ENCODE peak calls at places on chromosomes 1 and 21, in four cellular contexts. L is sigmoid colon; U is activated naive CD4-positive, alpha-beta T cell treated with anti-CD3 and anti-CD28 coated beads, Interleukin-2, amount 50 U/mL, for 16 hours; B is brain pericyte. O is an unnamed sample.
A peak's percentile ranks its signal among the peaks of the same experiment; 100 is the strongest.

GRCh38 chr1:55718758-55719671 is 503.9 kb upstream of the USP24 start:
- DNase-seq in U (no peak), L (peak; percentile 93), B (peak; percentile 91), O (peak; percentile 82)

GRCh38 chr21:36610201-36610600 is 88.7 kb upstream of the SIM2 start:
- DNase-seq in L (no peak), B (peak; percentile 43), U (no peak), O (no peak)

GRCh38 chr1:46983825-46984586 is 39.5 kb upstream of the CYP4X1 start:
- DNase-seq in B (peak; percentile 33), U (no peak), L (no peak), O (no peak)

GRCh38 chr21:46662765-46663500 is 27.5 kb downstream of the PRMT2 start:
- DNase-seq in L (no peak), B (no peak), U (no peak), O (no peak)

GRCh38 chr1:207858806-207859205 is 52.1 kb downstream of the CD34 start:
- DNase-seq in U (no peak), B (no peak), L (no peak), O (no peak)

GRCh38 chr21:38956006-38956405 is 150.3 kb downstream of the ETS2 start:
- DNase-seq in U (no peak), L (no peak), B (no peak), O (no peak)

GRCh38 chr1:24596401-24596880 is 40.6 kb downstream of the NCMAP start:
- DNase-seq in B (no peak), U (no peak), L (no peak), O (no peak)

GRCh38 chr1:3816331-3817137 is 20.2 kb upstream of the LRRC47 start:
- DNase-seq in U (no peak), L (peak; percentile 53), B (no peak), O (no peak)

GRCh38 chr1:91397605-91398004 is 7.0 kb downstream of the HFM1 start:
- DNase-seq in U (no peak), L (no peak), B (no peak), O (no peak)

GRCh38 chr1:61081637-61082335 is 575 bp upstream of the NFIA start:
- DNase-seq in B (no peak), L (peak; percentile 75), U (peak; percentile 69), O (peak; percentile 60)

GRCh38 chr1:209620484-209620879 is 31.7 kb downstream of the LAMB3 start:
- DNase-seq in B (no peak), L (no peak), U (no peak), O (no peak)

GRCh38 chr21:15183712-15184353 is 119.0 kb upstream of the NRIP1 start:
- DNase-seq in U (no peak), B (no peak), L (no peak), O (no peak)

GRCh38 chr1:209030454-209031167 is 552.9 kb upstream of the CAMK1G start:
- DNase-seq in U (no peak), B (no peak), L (no peak), O (no peak)

GRCh38 chr1:202105571-202106339 is 17.0 kb upstream of the GPR37L1 start:
- DNase-seq in U (no peak), L (no peak), B (no peak), O (peak; percentile 43)

GRCh38 chr1:37556712-37557196 is at the start of gene DNALI1:
- DNase-seq in U (peak; percentile 13), B (peak; percentile 71), L (peak; percentile 96), O (peak; percentile 94)

GRCh38 chr1:150233359-150234308 is 2.3 kb downstream of the ANP32E start:
- DNase-seq in B (no peak), U (peak; percentile 60), L (no peak), O (no peak)

GRCh38 chr1:116711061-116711582 is 43.1 kb upstream of the CD2 start:
- DNase-seq in B (no peak), L (no peak), U (peak; percentile 23), O (no peak)

GRCh38 chr1:200090252-200091159 is 63.0 kb downstream of the NR5A2 start:
- DNase-seq in B (no peak), L (no peak), U (no peak), O (no peak)

GRCh38 chr1:209546390-209547080 is 37.0 kb upstream of the CAMK1G start:
- DNase-seq in U (no peak), B (no peak), L (no peak), O (no peak)

GRCh38 chr1:218671573-218671972 is 326.4 kb downstream of the TGFB2 start:
- DNase-seq in U (no peak), B (peak; percentile 92), L (no peak), O (no peak)

GRCh38 chr1:118947790-118948189 is 40.4 kb downstream of the TBX15 start:
- DNase-seq in U (no peak), B (no peak), L (no peak), O (no peak)

GRCh38 chr1:158414651-158415345 is 11.2 kb downstream of the OR10K2 start:
- DNase-seq in U (no peak), L (no peak), B (no peak), O (no peak)

GRCh38 chr1:33337994-33338494 is 17.1 kb upstream of the A3GALT2 start:
- DNase-seq in U (no peak), L (peak; percentile 70), B (no peak), O (no peak)

GRCh38 chr1:37479255-37480124 is 5.1 kb downstream of the ZC3H12A start:
- DNase-seq in U (peak; percentile 93), B (no peak), L (peak; percentile 93), O (peak; percentile 83)

GRCh38 chr1:37945743-37946702 is 830 bp downstream of the INPP5B start:
- DNase-seq in U (no peak), L (peak; percentile 89), B (peak; percentile 67), O (peak; percentile 61)

GRCh38 chr1:84834419-84835064 is 58.5 kb downstream of the LPAR3 start:
- DNase-seq in B (no peak), L (no peak), U (no peak), O (no peak)

GRCh38 chr1:196609114-196609737 is 986 bp upstream of the KCNT2 start:
- DNase-seq in U (no peak), B (peak; percentile 5), L (peak; percentile 63), O (peak; percentile 20)

GRCh38 chr1:36385410-36386261 is at the start of gene STK40:
- DNase-seq in B (peak; percentile 97), U (peak; percentile 98), L (peak; percentile 99), O (peak; percentile 99)

GRCh38 chr21:27213328-27213727 is 246.4 kb upstream of the ADAMTS5 start:
- DNase-seq in B (no peak), L (no peak), U (no peak), O (no peak)

GRCh38 chr1:162678439-162678838 is 46.2 kb downstream of the DDR2 start:
- DNase-seq in B (no peak), L (peak; percentile 80), U (no peak), O (peak; percentile 67)

GRCh38 chr1:229431270-229432115 is 2.4 kb downstream of the ACTA1 start:
- DNase-seq in U (no peak), L (no peak), B (no peak), O (no peak)

GRCh38 chr1:33306561-33307493 is 14.1 kb downstream of the A3GALT2 start:
- DNase-seq in B (no peak), U (no peak), L (no peak), O (peak; percentile 60)

GRCh38 chr1:29083318-29084195 is 40.1 kb downstream of the TMEM200B start:
- DNase-seq in L (no peak), B (no peak), U (no peak), O (no peak)

GRCh38 chr1:1893291-1893985 is 2.6 kb upstream of the GNB1 start:
- DNase-seq in B (no peak), U (no peak), L (no peak), O (no peak)

GRCh38 chr1:4212796-4213195 is 312.7 kb upstream of the C1orf174 start:
- DNase-seq in L (no peak), U (no peak), B (no peak), O (no peak)

GRCh38 chr1:167227934-167228378 is 7.3 kb downstream of the POU2F1 start:
- DNase-seq in U (no peak), B (no peak), L (no peak), O (no peak)